ENCODE peak calls at places on chromosomes 2 and 18, in six cellular contexts. M is heart left ventricle, R is substantia nigra, E is neural progenitor cell, Z is H4, T is lower leg skin. B is an unnamed sample.

GRCh38 chr2:188787661-188788044 is 186.5 kb upstream of the COL3A1 start:
- DNase-seq in E (no peak), M (no peak), R (no peak), Z (no peak), T (no peak), B (no peak)

GRCh38 chr18:47150029-47150823 is at the start of gene HDHD2:
- DNase-seq in T (peak), M (peak), R (peak), Z (peak), E (peak), B (peak)

GRCh38 chr2:99880148-99880983 is 262.0 kb downstream of the AFF3 start:
- DNase-seq in E (no peak), R (no peak), T (no peak), Z (peak), M (no peak), B (no peak)

GRCh38 chr18:51726614-51727013 is 529.1 kb upstream of the MEX3C start:
- DNase-seq in E (no peak), R (no peak), T (no peak), M (no peak), Z (no peak), B (no peak)

GRCh38 chr2:203438528-203438927 is 96.6 kb downstream of the RAPH1 start:
- DNase-seq in E (no peak), Z (no peak), R (no peak), M (no peak), T (no peak), B (no peak)

GRCh38 chr2:128497461-128497860 is 178.8 kb upstream of the HS6ST1 start:
- DNase-seq in R (no peak), T (no peak), E (no peak), Z (no peak), M (no peak), B (peak)

GRCh38 chr2:215784371-215784783 is 229.0 kb downstream of the MREG start:
- DNase-seq in T (no peak), M (no peak), Z (peak), R (no peak), E (no peak), B (no peak)

GRCh38 chr2:42854207-42854818 is 61.9 kb upstream of the HAAO start:
- DNase-seq in Z (no peak), R (no peak), T (peak), M (peak), E (peak), B (no peak)

GRCh38 chr2:156727867-156728266 is 291.7 kb downstream of the GPD2 start:
- DNase-seq in M (no peak), T (no peak), E (no peak), R (no peak), Z (no peak), B (no peak)

B was measured in suprapubic skin.